ENCODE peak calls at places on chromosomes 11 and 22, in ten cellular contexts. K, D, A, Y, T, I, X, J, P and R are unnamed samples.

GRCh38 chr11:12642040-12642439 is 32.2 kb upstream of the TEAD1 start:
- DNase-seq in Y (no peak), T (no peak), X (no peak), P (no peak), A (no peak), J (no peak), K (no peak), I (no peak), D (no peak), R (no peak)

GRCh38 chr11:96254854-96255253 is 88.1 kb downstream of the MAML2 start:
- DNase-seq in X (no peak), P (no peak), Y (no peak), K (no peak), D (no peak), J (no peak), I (no peak), A (no peak), T (no peak), R (no peak)

GRCh38 chr11:66221726-66222236 is 46.7 kb upstream of the RAB1B start:
- DNase-seq in K (no peak), T (peak), A (no peak), P (peak), D (no peak), J (peak), I (no peak), X (no peak), Y (no peak), R (no peak)

GRCh38 chr11:124644426-124645280 is 22.0 kb downstream of the TBRG1 start:
- DNase-seq in Y (peak), D (peak), I (peak), X (no peak), K (peak), J (peak), P (peak), A (peak), T (peak), R (peak)

GRCh38 chr11:73651661-73652045 is 5.3 kb downstream of the PLEKHB1 start:
- DNase-seq in D (no peak), P (no peak), K (no peak), X (no peak), I (no peak), Y (no peak), T (no peak), J (no peak), A (no peak), R (no peak)

GRCh38 chr11:69423181-69423580 is 58.3 kb upstream of the LINC01488 start:
- DNase-seq in D (no peak), I (no peak), J (no peak), P (peak), K (no peak), A (no peak), T (no peak), Y (no peak), X (no peak), R (no peak)

GRCh38 chr11:5285703-5286102 is 16.0 kb upstream of the HBE1 start:
- DNase-seq in Y (no peak), J (no peak), P (no peak), K (no peak), A (no peak), I (no peak), X (no peak), T (no peak), D (no peak), R (no peak)

GRCh38 chr11:45045692-45046471 is 95.2 kb upstream of the TP53I11 start:
- DNase-seq in J (peak), T (peak), X (no peak), Y (no peak), A (peak), I (no peak), P (no peak), K (no peak), D (peak), R (peak)

GRCh38 chr11:70220136-70220535 is 17.0 kb downstream of the FADD start:
- DNase-seq in A (no peak), Y (no peak), J (no peak), X (no peak), D (no peak), I (no peak), T (no peak), P (no peak), K (no peak), R (no peak)

GRCh38 chr11:46421257-46421880 is 29.8 kb upstream of the CHRM4 start:
- DNase-seq in I (no peak), X (no peak), Y (no peak), K (no peak), D (no peak), P (no peak), A (no peak), T (no peak), J (no peak), R (no peak)

GRCh38 chr11:65791719-65792213 is 4.9 kb downstream of the OVOL1 start:
- DNase-seq in I (peak), A (peak), T (peak), Y (peak), J (peak), P (peak), D (no peak), K (no peak), X (peak), R (peak)

GRCh38 chr11:47861762-47862161 is 13.6 kb upstream of the NUP160 start:
- DNase-seq in P (no peak), I (no peak), A (peak), J (no peak), K (no peak), T (no peak), D (no peak), Y (no peak), X (no peak), R (no peak)

GRCh38 chr11:134510171-134510570 is 98.1 kb upstream of the B3GAT1 start:
- DNase-seq in I (no peak), Y (no peak), P (peak), D (no peak), J (no peak), T (no peak), A (no peak), X (no peak), K (no peak), R (no peak)

GRCh38 chr11:61814958-61815789 is 1.6 kb downstream of the FADS1 start:
- DNase-seq in K (peak), P (peak), J (peak), I (peak), Y (peak), T (peak), X (peak), A (peak), D (peak), R (peak)

GRCh38 chr22:21025763-21026755 is 6.3 kb downstream of the SLC7A4 start:
- DNase-seq in Y (no peak), T (no peak), J (no peak), D (no peak), P (no peak), X (no peak), K (no peak), A (no peak), I (no peak), R (no peak)

GRCh38 chr11:11291432-11292015 is 61.5 kb downstream of the CSNK2A3 start:
- DNase-seq in A (no peak), T (no peak), K (no peak), I (no peak), D (no peak), J (no peak), P (no peak), Y (no peak), X (no peak), R (no peak)

GRCh38 chr22:50604623-50605348 is 4.2 kb downstream of the MAPK8IP2 start:
- DNase-seq in J (no peak), X (no peak), P (no peak), D (no peak), I (no peak), A (no peak), K (no peak), T (no peak), Y (no peak), R (no peak)

GRCh38 chr11:32053151-32053550 is 37.7 kb upstream of the RCN1 start:
- DNase-seq in I (no peak), J (no peak), P (no peak), X (no peak), Y (no peak), A (no peak), T (no peak), D (no peak), K (no peak), R (no peak)

GRCh38 chr11:130220311-130221030 is 60.9 kb downstream of the ST14 start:
- DNase-seq in Y (no peak), A (no peak), P (no peak), X (no peak), K (no peak), D (no peak), T (no peak), I (no peak), J (no peak), R (no peak)

GRCh38 chr11:61880454-61880853 is 10.9 kb downstream of the FADS3 start:
- DNase-seq in J (no peak), P (no peak), A (no peak), I (no peak), X (no peak), K (no peak), T (no peak), D (no peak), Y (peak), R (no peak)

GRCh38 chr11:105046898-105047579 is 1.9 kb upstream of the CARD16 start:
- DNase-seq in X (no peak), Y (no peak), T (no peak), A (peak), I (peak), K (no peak), J (no peak), P (no peak), D (no peak), R (no peak)

GRCh38 chr11:87097582-87097981 is 59.8 kb downstream of the TMEM135 start:
- DNase-seq in Y (peak), P (no peak), I (no peak), D (peak), J (peak), T (peak), K (peak), A (peak), X (peak), R (peak)

GRCh38 chr22:28329582-28330073 is 350.0 kb downstream of the TTC28 start:
- DNase-seq in K (no peak), J (no peak), T (no peak), X (no peak), I (no peak), D (no peak), Y (no peak), A (peak), P (no peak), R (no peak)

GRCh38 chr22:18066181-18066859 is 11.5 kb upstream of the PEX26 start:
- DNase-seq in T (no peak), A (no peak), I (no peak), X (no peak), J (no peak), K (no peak), P (no peak), D (no peak), Y (peak), R (no peak)

GRCh38 chr11:103735497-103736032 is 300.9 kb upstream of the DDI1 start:
- DNase-seq in K (no peak), X (no peak), D (no peak), J (no peak), I (no peak), P (no peak), T (no peak), A (no peak), Y (no peak), R (no peak)

GRCh38 chr11:1888811-1889526 is 2.7 kb downstream of the PRR33 start:
- DNase-seq in P (peak), A (no peak), J (peak), Y (no peak), D (no peak), I (no peak), T (peak), K (peak), X (peak), R (peak)

GRCh38 chr22:25364736-25365241 is 145.3 kb downstream of the CRYBB2 start:
- DNase-seq in X (no peak), P (no peak), I (no peak), D (no peak), J (no peak), K (no peak), T (no peak), Y (no peak), A (no peak), R (peak)

GRCh38 chr22:47157093-47157420 is 394.6 kb downstream of the TBC1D22A start:
- DNase-seq in P (no peak), T (no peak), J (no peak), A (no peak), D (no peak), X (no peak), I (no peak), K (no peak), Y (no peak), R (no peak)